ENCODE peak calls at places on chromosomes 4 and X, in seven cellular contexts. P is AG04450, I is HepG2, H is B cell, A is lower lobe of right lung, Y is RWPE2, F is GM12865. K is an unnamed sample.

GRCh38 chr4:2943364-2944090 is 19.7 kb downstream of the NOP14 start:
- DNase-seq in P (no peak), I (no peak), H (no peak), A (no peak), Y (no peak), F (no peak), K (no peak)

GRCh38 chr4:177190995-177191568 is 118.6 kb upstream of the NEIL3 start:
- DNase-seq in P (no peak), I (no peak), H (no peak), A (no peak), Y (no peak), F (no peak), K (no peak)

GRCh38 chr4:151324449-151325319 is 721 bp downstream of the SH3D19 start:
- DNase-seq in P (no peak), I (peak; percentile 99), H (no peak), A (peak; percentile 50), Y (peak; percentile 65), F (no peak), K (peak; percentile 29)

GRCh38 chrX:120310861-120311631 is at the start of gene TMEM255A:
- DNase-seq in P (no peak), I (no peak), H (no peak), A (peak; percentile 37), Y (no peak), F (no peak), K (no peak)

GRCh38 chr4:45199736-45200135 is 473.4 kb upstream of the GNPDA2 start:
- DNase-seq in P (no peak), I (no peak), H (no peak), A (no peak), Y (no peak), F (no peak), K (no peak)

GRCh38 chrX:9704876-9705465 is 60.7 kb downstream of the GPR143 start:
- DNase-seq in P (no peak), I (no peak), H (no peak), A (no peak), Y (no peak), F (no peak), K (no peak)

GRCh38 chr4:117137143-117137542 is 51.8 kb upstream of the TRAM1L1 start:
- DNase-seq in P (peak; percentile 74), I (no peak), H (no peak), A (no peak), Y (no peak), F (no peak), K (no peak)

GRCh38 chr4:162683659-162684370 is 482.9 kb downstream of the NAF1 start:
- DNase-seq in P (no peak), I (peak; percentile 77), H (no peak), A (no peak), Y (no peak), F (no peak), K (no peak)

GRCh38 chr4:31518796-31519250 is 798.7 kb downstream of the PCDH7 start:
- DNase-seq in P (no peak), I (no peak), H (no peak), A (no peak), Y (no peak), F (no peak), K (no peak)

GRCh38 chr4:110550260-110550659 is 72.6 kb downstream of the PITX2 start:
- DNase-seq in P (no peak), I (no peak), H (no peak), A (no peak), Y (no peak), F (no peak), K (no peak)

GRCh38 chr4:40627540-40627939 is 2.1 kb downstream of the RBM47 start:
- DNase-seq in P (no peak), I (no peak), H (no peak), A (no peak), Y (no peak), F (no peak), K (no peak)

GRCh38 chr4:948101-948935 is 16.1 kb downstream of the TMEM175 start:
- DNase-seq in P (no peak), I (peak; percentile 50), H (peak; percentile 30), A (no peak), Y (no peak), F (no peak), K (no peak)

GRCh38 chr4:185113340-185113739 is 29.7 kb upstream of the SLC25A4 start:
- DNase-seq in P (no peak), I (no peak), H (no peak), A (no peak), Y (no peak), F (no peak), K (no peak)

GRCh38 chrX:136376713-136377112 is 76.0 kb downstream of the ADGRG4 start:
- DNase-seq in P (no peak), I (no peak), H (no peak), A (no peak), Y (no peak), F (no peak), K (no peak)

GRCh38 chrX:124736553-124737240 is 390.3 kb downstream of the SH2D1A start:
- DNase-seq in P (no peak), I (no peak), H (no peak), A (no peak), Y (no peak), F (no peak), K (no peak)

GRCh38 chrX:109533631-109534030 is 3.0 kb upstream of the NXT2 start:
- DNase-seq in P (no peak), I (no peak), H (no peak), A (no peak), Y (no peak), F (no peak), K (no peak)

GRCh38 chr4:10593130-10593529 is 91.4 kb downstream of the CLNK start:
- DNase-seq in P (no peak), I (no peak), H (no peak), A (no peak), Y (no peak), F (no peak), K (no peak)

GRCh38 chr4:61312526-61312925 is 112.4 kb downstream of the ADGRL3 start:
- DNase-seq in P (no peak), I (no peak), H (no peak), A (no peak), Y (no peak), F (no peak), K (no peak)

GRCh38 chr4:132651193-132651592 is 497.9 kb upstream of the PCDH10 start:
- DNase-seq in P (no peak), I (no peak), H (no peak), A (no peak), Y (no peak), F (no peak), K (no peak)

GRCh38 chr4:20532871-20533870 is 167.1 kb upstream of the PACRGL start:
- DNase-seq in P (no peak), I (no peak), H (no peak), A (no peak), Y (no peak), F (no peak), K (no peak)

GRCh38 chrX:103356897-103357296 is 591 bp downstream of the TCEAL9 start:
- DNase-seq in P (no peak), I (no peak), H (no peak), A (no peak), Y (no peak), F (no peak), K (no peak)

GRCh38 chr4:118835896-118836762 is at the start of gene SEC24D:
- DNase-seq in P (peak; percentile 62), I (peak; percentile 73), H (peak; percentile 98), A (peak; percentile 92), Y (peak; percentile 86), F (peak; percentile 90), K (peak; percentile 97)

GRCh38 chrX:68415289-68415688 is 18.0 kb downstream of the OPHN1 start:
- DNase-seq in P (no peak), I (no peak), H (no peak), A (no peak), Y (no peak), F (no peak), K (no peak)

GRCh38 chr4:173698557-173699262 is 168.7 kb upstream of the HAND2 start:
- DNase-seq in P (no peak), I (no peak), H (no peak), A (no peak), Y (no peak), F (no peak), K (no peak)

GRCh38 chr4:139508581-139509237 is 47.3 kb downstream of the SETD7 start:
- DNase-seq in P (no peak), I (no peak), H (no peak), A (no peak), Y (no peak), F (no peak), K (no peak)

DNA sequence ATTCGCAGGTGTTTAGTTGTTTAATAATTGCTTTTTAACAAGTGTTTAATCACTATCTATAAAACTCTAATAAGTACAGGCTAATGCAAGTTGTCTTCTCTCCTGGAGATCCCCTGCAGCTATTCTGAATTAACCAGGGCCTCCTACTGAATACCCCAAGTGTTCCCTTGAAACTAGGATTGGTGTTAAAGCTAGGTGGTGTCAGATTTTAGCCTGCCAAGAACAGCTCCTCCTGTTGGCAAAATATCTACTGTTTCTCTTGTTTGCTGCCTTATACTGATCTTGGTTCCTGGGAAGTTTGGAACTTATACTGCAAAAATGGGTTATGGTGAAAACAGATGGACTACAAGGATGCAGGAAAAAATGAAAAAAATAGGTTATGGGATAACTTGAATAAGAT is 26.1 kb upstream of the TMEM154 start:
- DNase-seq in P (no peak), I (no peak), H (no peak), A (no peak), Y (no peak), F (no peak), K (no peak)
- TF ChIP-seq CTCF in P (no peak), I (no peak), H (no peak), A (no peak), Y (no peak), F (no peak), K (no peak)

GRCh38 chr4:80143305-80143679 is 54.0 kb upstream of the PRDM8 start:
- DNase-seq in P (no peak), I (no peak), H (no peak), A (no peak), Y (no peak), F (no peak), K (no peak)
- TF ChIP-seq CTCF in P (no peak), I (no peak), H (no peak), A (no peak), Y (no peak), F (no peak), K (no peak)

DNA sequence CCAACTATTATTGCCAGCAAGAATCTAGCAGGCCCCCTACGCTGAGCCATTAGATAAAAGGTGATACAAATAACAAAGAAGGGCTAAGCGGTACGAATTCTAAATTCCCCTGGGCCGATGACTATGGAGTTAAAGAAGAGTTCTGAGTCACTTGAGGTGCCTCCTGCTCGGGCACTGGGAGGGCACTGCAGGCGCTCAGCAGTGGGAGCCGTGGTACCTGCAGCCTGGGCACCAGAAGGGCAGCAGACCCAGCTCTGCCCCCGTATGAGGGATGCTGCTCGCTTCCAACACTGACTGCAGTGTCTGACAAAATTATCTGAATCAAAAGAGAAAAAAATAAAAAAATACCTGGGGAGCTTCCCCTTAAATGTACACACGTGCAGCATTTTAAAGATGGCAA is 44.1 kb upstream of the MTNR1A start:
- DNase-seq in P (no peak), I (no peak), H (no peak), A (no peak), Y (no peak), F (no peak), K (no peak)
- TF ChIP-seq CTCF in P (no peak), I (no peak), H (no peak), A (no peak), Y (no peak), F (no peak), K (no peak)

DNA sequence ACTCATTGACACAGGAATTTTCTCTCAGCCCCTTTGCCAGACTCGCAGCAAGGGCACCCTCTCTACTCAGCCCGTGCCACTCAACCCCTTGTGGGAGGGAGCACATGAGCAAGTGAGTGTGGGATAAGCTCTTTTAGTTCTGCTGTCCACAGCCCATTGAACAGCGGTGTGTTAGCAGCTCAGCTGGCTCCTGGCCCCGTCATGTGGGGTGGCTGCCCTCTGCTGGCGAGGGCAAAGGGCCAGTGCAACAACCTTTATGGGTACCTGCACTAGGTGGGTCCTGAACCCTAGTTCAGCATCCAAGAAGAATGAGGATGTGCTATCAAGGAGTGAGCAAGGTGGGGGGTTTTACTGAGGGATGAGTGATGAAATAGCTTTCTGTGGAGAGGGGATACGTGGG is 85.0 kb upstream of the ZNF81 start:
- DNase-seq in P (no peak), I (no peak), H (no peak), A (peak; percentile 42), Y (no peak), F (peak; percentile 27), K (no peak)
- TF ChIP-seq CTCF in P (peak; percentile 21), I (peak; percentile 68), H (no peak), A (peak; percentile 29), Y (peak; percentile 42), F (peak; percentile 25), K (peak; percentile 40)